ENCODE peak calls at places on chromosomes 2 and 18, in seven cellular contexts. G, V, L, D, K, A and F are unnamed samples.

GRCh38 chr2:200336980-200337615 is 30.6 kb downstream of the SPATS2L start:
- DNase-seq in L (no peak), V (no peak), A (peak; percentile 31), K (no peak), G (no peak), D (no peak), F (no peak)

GRCh38 chr2:88133875-88134274 is 6.0 kb upstream of the FABP1 start:
- DNase-seq in A (no peak), V (no peak), D (no peak), L (no peak), K (no peak), G (no peak), F (no peak)

GRCh38 chr2:61658841-61659780 is 121.0 kb upstream of the XPO1 start:
- DNase-seq in V (peak; percentile 31), G (no peak), L (no peak), D (no peak), K (peak; percentile 32), A (peak; percentile 82), F (peak; percentile 37)

GRCh38 chr18:59699061-59699460 is 1.8 kb upstream of the CCBE1 start:
- DNase-seq in V (no peak), G (no peak), D (no peak), L (no peak), K (no peak), A (no peak), F (no peak)

GRCh38 chr2:218582085-218582484 is 13.4 kb downstream of the CNOT9 start:
- DNase-seq in G (no peak), V (no peak), K (peak; percentile 49), L (no peak), D (no peak), A (peak; percentile 45), F (peak; percentile 37)

GRCh38 chr2:135226961-135227360 is 174.9 kb downstream of the RAB3GAP1 start:
- DNase-seq in L (no peak), V (no peak), G (no peak), A (peak; percentile 48), D (no peak), K (no peak), F (no peak)

GRCh38 chr18:998976-999375 is 94.3 kb downstream of the ADCYAP1 start:
- DNase-seq in K (no peak), D (no peak), L (no peak), G (no peak), A (no peak), V (no peak), F (no peak)

GRCh38 chr2:11422901-11423435 is 43.0 kb downstream of the E2F6 start:
- DNase-seq in G (no peak), V (no peak), K (no peak), D (no peak), A (no peak), L (no peak), F (no peak)

GRCh38 chr2:47888581-47889280 is 17.6 kb downstream of the FBXO11 start:
- DNase-seq in D (no peak), G (no peak), L (no peak), A (no peak), V (no peak), K (no peak), F (no peak)

GRCh38 chr2:151614159-151614558 is 120.1 kb downstream of the NEB start:
- DNase-seq in A (no peak), K (no peak), L (no peak), V (no peak), G (no peak), D (no peak), F (no peak)

GRCh38 chr2:187297806-187298205 is 150.2 kb downstream of the CALCRL start:
- DNase-seq in A (peak; percentile 26), D (no peak), V (no peak), G (no peak), L (no peak), K (no peak), F (no peak)

GRCh38 chr2:239293450-239294430 is 107.1 kb downstream of the HDAC4 start:
- DNase-seq in A (no peak), V (no peak), D (no peak), G (peak; percentile 63), K (no peak), L (peak; percentile 48), F (no peak)

GRCh38 chr2:226536410-226536809 is 263.2 kb downstream of the IRS1 start:
- DNase-seq in D (no peak), K (no peak), V (no peak), A (no peak), G (no peak), L (no peak), F (no peak)

GRCh38 chr18:56173542-56174220 is 464.7 kb downstream of the TXNL1 start:
- DNase-seq in D (no peak), A (peak; percentile 14), V (no peak), G (no peak), L (no peak), K (no peak), F (no peak)

GRCh38 chr2:37615808-37616673 is 55.4 kb downstream of the CDC42EP3 start:
- DNase-seq in A (peak; percentile 13), V (no peak), L (no peak), G (no peak), D (no peak), K (no peak), F (no peak)

GRCh38 chr2:95298471-95299111 is 1.4 kb downstream of the KCNIP3 start:
- DNase-seq in A (no peak), V (no peak), K (no peak), D (no peak), L (no peak), G (no peak), F (no peak)

GRCh38 chr2:232024457-232024856 is 62.9 kb downstream of the DIS3L2 start:
- DNase-seq in G (no peak), D (no peak), K (no peak), L (no peak), V (no peak), A (no peak), F (no peak)

GRCh38 chr18:44682181-44682870 is 1.6 kb downstream of the SETBP1 start:
- DNase-seq in L (no peak), A (peak; percentile 46), V (peak; percentile 27), G (no peak), D (no peak), K (no peak), F (no peak)

GRCh38 chr18:63869851-63870250 is 17.7 kb upstream of the SERPINB2 start:
- DNase-seq in K (no peak), L (no peak), A (no peak), G (no peak), V (no peak), D (no peak), F (no peak)

GRCh38 chr2:169968767-169969166 is 141.5 kb downstream of the UBR3 start:
- DNase-seq in G (no peak), V (no peak), K (no peak), L (no peak), D (no peak), A (no peak), F (no peak)

GRCh38 chr2:175107146-175107545 is 60.9 kb downstream of the ATF2 start:
- DNase-seq in D (no peak), L (no peak), A (no peak), V (no peak), G (no peak), K (no peak), F (no peak)

GRCh38 chr2:37679072-37679695 is 7.7 kb upstream of the CDC42EP3 start:
- DNase-seq in A (no peak), V (no peak), D (no peak), K (no peak), L (no peak), G (no peak), F (no peak)

GRCh38 chr2:3512086-3512485 is 7.2 kb downstream of the ADI1 start:
- DNase-seq in V (no peak), D (no peak), A (no peak), G (no peak), K (no peak), L (peak; percentile 11), F (no peak)

GRCh38 chr2:9843229-9844035 is at the start of gene TAF1B:
- DNase-seq in D (peak; percentile 56), G (peak; percentile 78), L (peak; percentile 98), A (peak; percentile 96), V (peak; percentile 87), K (peak; percentile 94), F (peak; percentile 83)

GRCh38 chr2:176130917-176131616 is 1.6 kb downstream of the HOXD8 start:
- DNase-seq in L (no peak), A (no peak), K (no peak), G (no peak), D (no peak), V (no peak), F (no peak)

GRCh38 chr18:25517881-25518715 is 166.1 kb upstream of the ZNF521 start:
- DNase-seq in K (no peak), L (no peak), G (no peak), A (peak; percentile 11), D (no peak), V (no peak), F (no peak)

GRCh38 chr18:55900380-55900779 is 312.4 kb upstream of the TCF4 start:
- DNase-seq in V (no peak), A (peak; percentile 52), G (no peak), K (no peak), L (no peak), D (no peak), F (no peak)

GRCh38 chr2:38224181-38224580 is 148.2 kb upstream of the CYP1B1 start:
- DNase-seq in G (no peak), K (no peak), D (no peak), A (no peak), V (no peak), L (no peak), F (no peak)

GRCh38 chr2:25294573-25295462 is 46.9 kb downstream of the DNMT3A start:
- DNase-seq in G (peak; percentile 65), V (peak; percentile 88), D (no peak), L (no peak), K (no peak), A (no peak), F (no peak)

GRCh38 chr2:207432471-207432870 is 97.3 kb upstream of the CREB1 start:
- DNase-seq in A (peak; percentile 37), L (no peak), G (no peak), D (no peak), V (no peak), K (no peak), F (no peak)

GRCh38 chr2:170862503-170862902 is 45.8 kb downstream of the GAD1 start:
- DNase-seq in K (no peak), A (no peak), D (no peak), G (no peak), V (no peak), L (no peak), F (no peak)

GRCh38 chr2:41994177-41994576 is 53.6 kb upstream of the PKDCC start:
- DNase-seq in G (no peak), D (no peak), K (no peak), A (peak; percentile 35), L (no peak), V (no peak), F (no peak)

GRCh38 chr2:146665801-146666200 is 1179.0 kb upstream of the ACVR2A start:
- DNase-seq in L (no peak), A (peak; percentile 24), G (no peak), K (no peak), D (no peak), V (no peak), F (no peak)

GRCh38 chr2:234772775-234773064 is 179.1 kb upstream of the SH3BP4 start:
- DNase-seq in A (no peak), V (no peak), L (peak; percentile 66), G (no peak), D (no peak), K (no peak), F (no peak)

GRCh38 chr2:217973008-217973787 is 29.6 kb downstream of the TNS1 start:
- DNase-seq in D (no peak), A (no peak), V (no peak), G (no peak), K (no peak), L (no peak), F (no peak)

GRCh38 chr18:75209129-75209951 is at the start of gene PTGR3:
- DNase-seq in L (peak; percentile 91), D (peak; percentile 83), V (peak; percentile 93), A (peak; percentile 86), K (peak; percentile 43), G (peak; percentile 65), F (peak; percentile 69)

GRCh38 chr2:54107903-54108615 is 7.4 kb upstream of the ACYP2 start:
- DNase-seq in A (no peak), K (no peak), G (no peak), V (no peak), L (peak; percentile 44), D (no peak), F (no peak)

GRCh38 chr2:165675551-165675968 is 118.5 kb downstream of the GALNT3 start:
- DNase-seq in A (peak; percentile 21), D (no peak), V (no peak), K (no peak), L (no peak), G (no peak), F (no peak)